ENCODE peak calls at places on chromosomes 11 and 22, in nine cellular contexts. E is foreskin fibroblast, L is brain microvascular endothelial cell, S is astrocyte of the spinal cord, F is psoas muscle, J is fibroblast of lung, K is left lung, W is AG09309, P is A549. G is an unnamed sample.
A peak's percentile ranks its signal among the peaks of the same experiment; 100 is the strongest.

GRCh38 chr11:74330065-74330858 is 18.8 kb upstream of the P4HA3 start:
- DNase-seq in E (peak; percentile 73), P (no peak), K (no peak), J (peak; percentile 82), W (no peak), S (peak; percentile 72), L (peak; percentile 42), F (no peak), G (peak; percentile 52)

GRCh38 chr11:32103941-32104340 is 13.1 kb downstream of the RCN1 start:
- DNase-seq in W (no peak), E (no peak), J (no peak), P (no peak), L (no peak), F (no peak), S (no peak), K (no peak), G (no peak)

GRCh38 chr11:69939551-69940245 is 120.5 kb upstream of the FGF3 start:
- DNase-seq in P (no peak), K (peak; percentile 76), W (no peak), J (peak; percentile 75), E (no peak), S (peak; percentile 8), F (peak; percentile 66), L (peak; percentile 80), G (peak; percentile 93)

GRCh38 chr22:30841264-30841663 is 127.3 kb downstream of the MORC2 start:
- DNase-seq in E (no peak), P (no peak), K (no peak), L (no peak), J (no peak), W (no peak), F (no peak), S (no peak), G (peak; percentile 13)

GRCh38 chr22:39176673-39177455 is 24.4 kb upstream of the CBX7 start:
- DNase-seq in E (no peak), W (no peak), P (no peak), J (no peak), K (no peak), S (no peak), L (no peak), F (no peak), G (no peak)

GRCh38 chr11:117678651-117679407 is 118.2 kb downstream of the DSCAML1 start:
- DNase-seq in W (no peak), L (no peak), J (no peak), E (no peak), P (no peak), F (no peak), S (no peak), K (no peak), G (no peak)

GRCh38 chr11:120078397-120078796 is 59.5 kb downstream of the TRIM29 start:
- DNase-seq in S (no peak), F (no peak), K (no peak), L (no peak), P (no peak), J (no peak), E (no peak), W (no peak), G (no peak)

GRCh38 chr11:94537051-94537600 is 6.6 kb upstream of the FUT4 start:
- DNase-seq in J (peak; percentile 75), L (peak; percentile 59), W (no peak), F (no peak), S (peak; percentile 68), P (peak; percentile 4), K (no peak), E (peak; percentile 71), G (peak; percentile 79)

GRCh38 chr11:69642913-69643632 is 2.1 kb downstream of the CCND1 start:
- DNase-seq in W (no peak), E (peak; percentile 92), S (peak; percentile 84), P (peak; percentile 80), F (peak; percentile 84), L (peak; percentile 55), K (peak; percentile 95), J (peak; percentile 73), G (peak; percentile 75)

GRCh38 chr11:63837719-63838118 is 1.2 kb upstream of the MARK2 start:
- DNase-seq in S (no peak), E (no peak), L (no peak), W (no peak), K (peak; percentile 47), F (no peak), P (no peak), J (no peak), G (no peak)

GRCh38 chr22:29339381-29340235 is 24.1 kb upstream of the RASL10A start:
- DNase-seq in S (no peak), L (no peak), W (no peak), J (no peak), F (no peak), K (peak; percentile 63), E (no peak), P (no peak), G (no peak)

GRCh38 chr11:47437746-47438418 is 11.1 kb downstream of the RAPSN start:
- DNase-seq in E (no peak), W (no peak), P (no peak), F (peak; percentile 79), S (no peak), K (peak; percentile 49), J (no peak), L (no peak), G (no peak)

GRCh38 chr11:121520243-121521144 is 67.7 kb upstream of the SORL1-AS1 start:
- DNase-seq in K (no peak), S (peak; percentile 16), J (peak; percentile 80), L (peak; percentile 42), W (peak; percentile 39), F (no peak), P (no peak), E (peak; percentile 88), G (peak; percentile 82)

GRCh38 chr22:43974028-43974545 is 18.8 kb downstream of the SAMM50 start:
- DNase-seq in W (no peak), S (no peak), P (no peak), L (no peak), F (no peak), E (no peak), J (no peak), K (no peak), G (no peak)

GRCh38 chr11:58801302-58801701 is 43.2 kb downstream of the GLYATL2 start:
- DNase-seq in F (no peak), E (no peak), P (no peak), K (no peak), L (no peak), J (no peak), W (no peak), S (no peak), G (no peak)
- H3K4me3 ChIP-seq in F (no peak overlapping the region), E (no peak overlapping the region), P (no peak overlapping the region), K (no peak overlapping the region), L (no peak overlapping the region), J (no peak overlapping the region), W (no peak overlapping the region), S (no peak overlapping the region), G (no peak overlapping the region)

DNA sequence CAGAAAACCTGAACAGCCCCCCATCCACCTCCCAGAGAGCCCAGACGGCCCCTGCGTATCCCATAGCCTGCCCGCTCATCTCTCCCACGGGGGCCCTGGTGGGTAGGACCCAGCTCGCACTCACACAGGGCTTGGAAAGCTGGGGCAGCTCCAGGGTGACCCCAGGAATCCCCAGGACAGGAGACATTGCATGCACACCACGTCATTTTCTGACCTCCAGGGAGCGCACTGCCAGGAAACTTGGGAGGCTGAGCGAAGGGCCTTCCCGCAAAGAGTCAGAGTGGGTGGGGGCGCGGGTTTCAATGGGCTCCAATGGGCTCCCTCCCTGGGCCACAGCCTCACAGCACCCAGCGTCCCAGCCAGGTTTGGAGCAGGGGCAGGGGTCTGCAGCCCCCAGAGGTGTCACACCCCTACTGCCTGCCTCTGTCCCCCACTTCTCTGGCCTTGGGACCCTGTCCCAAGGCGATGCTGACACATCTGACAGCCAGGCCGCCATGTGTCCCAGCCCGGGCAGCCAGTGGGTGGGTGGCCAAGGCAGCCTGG is 8.2 kb upstream of the SYT8 start:
- DNase-seq in E (peak; percentile 43), P (peak; percentile 44), L (peak; percentile 67), S (peak; percentile 83), W (peak; percentile 29), J (peak; percentile 88), K (peak; percentile 80), F (no peak), G (peak; percentile 81)
- TF ChIP-seq CTCF in E (no peak), P (no peak), L (peak; percentile 67), S (peak; percentile 38), W (peak; percentile 41), J (no peak), K (no peak), F (no peak), G (peak; percentile 24)

GRCh38 chr11:114796954-114797721 is 118.8 kb downstream of the NXPE2 start:
- DNase-seq in F (peak; percentile 60), L (no peak), S (no peak), J (peak; percentile 56), E (no peak), W (no peak), K (no peak), P (no peak), G (no peak)

GRCh38 chr11:114794048-114794684 is 115.8 kb downstream of the NXPE2 start:
- DNase-seq in S (no peak), P (no peak), F (no peak), W (no peak), J (no peak), E (no peak), K (no peak), L (no peak), G (no peak)

GRCh38 chr11:114799524-114799923 is 121.2 kb downstream of the NXPE2 start:
- DNase-seq in W (no peak), S (no peak), L (no peak), E (no peak), J (no peak), K (no peak), F (no peak), P (no peak), G (no peak)
- H3K4me3 ChIP-seq in W (no peak overlapping the region), S (no peak overlapping the region), L (no peak overlapping the region), E (no peak overlapping the region), J (no peak overlapping the region), K (no peak overlapping the region), F (no peak overlapping the region), P (no peak overlapping the region), G (no peak overlapping the region)

GRCh38 chr11:17351510-17352176 is at the start of gene NCR3LG1:
- DNase-seq in W (no peak), P (peak; percentile 45), E (peak; percentile 91), J (peak; percentile 64), F (peak; percentile 73), L (peak; percentile 52), S (peak; percentile 67), K (peak; percentile 92), G (peak; percentile 79)

GRCh38 chr11:17350455-17351170 is 987 bp upstream of the NCR3LG1 start:
- DNase-seq in F (no peak), K (no peak), W (no peak), E (peak; percentile 21), J (no peak), P (no peak), S (no peak), L (no peak), G (no peak)

GRCh38 chr11:17353228-17354021 is 1.8 kb downstream of the NCR3LG1 start:
- DNase-seq in S (peak; percentile 79), W (no peak), L (peak; percentile 70), J (peak; percentile 83), K (peak; percentile 94), F (peak; percentile 79), E (peak; percentile 90), P (peak; percentile 91), G (peak; percentile 78)

GRCh38 chr11:17352925-17353227 is 1.3 kb downstream of the NCR3LG1 start:
- DNase-seq in K (peak; percentile 84), L (no peak), J (peak; percentile 41), P (peak; percentile 59), F (no peak), S (no peak), W (no peak), E (peak; percentile 65), G (peak; percentile 59)

DNA sequence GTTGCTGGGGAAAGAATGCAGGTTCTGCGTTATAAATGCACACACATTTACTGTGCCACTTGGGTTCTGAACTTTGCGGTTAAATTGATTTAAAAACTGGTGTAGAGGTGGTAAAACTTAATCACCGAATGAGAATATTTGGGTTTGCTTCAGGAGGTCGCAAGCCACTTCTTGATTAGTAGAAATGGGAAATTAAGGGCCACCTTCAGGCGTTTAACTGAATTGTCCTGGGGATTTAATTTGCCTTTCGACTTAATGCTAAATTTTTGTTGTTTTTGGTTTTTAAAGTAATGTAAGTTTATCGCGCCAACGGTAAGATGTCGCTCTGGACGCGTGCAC is 460 bp upstream of the NCR3LG1 start:
- DNase-seq in F (no peak), L (no peak), P (peak; percentile 16), E (no peak), W (no peak), J (no peak), K (no peak), S (no peak), G (no peak)
- TF ChIP-seq CTCF in F (no peak), L (no peak), P (peak; percentile 10), E (no peak), W (peak; percentile 25), J (no peak), K (peak; percentile 20), S (no peak), G (peak; percentile 7)

G was measured in cardiac fibroblast.